ENCODE peak calls at places on chromosome 1, in nine cellular contexts. O is uterus, D is left lung, I is endodermal cell, F is IMR-90, B is transverse colon, G is heart left ventricle, N is stomach, K is neural progenitor cell. T is an unnamed sample. For H3K36me3 and H3K27me3, the result is how much of the 10 kb centered on the place peaks cover.

GRCh38 chr1:188903241-188903640 is 1574.4 kb downstream of the BRINP3 start:
- DNase-seq in K (no peak), F (no peak), O (no peak), D (no peak), N (no peak), G (no peak), I (no peak), B (no peak), T (no peak)

GRCh38 chr1:110682898-110683297 is 8.2 kb upstream of the KCNA3 start:
- DNase-seq in D (no peak), N (no peak), G (no peak), F (no peak), I (no peak), B (no peak), K (no peak), O (no peak), T (no peak)

GRCh38 chr1:43651922-43652321 is 2.0 kb downstream of the KDM4A start:
- DNase-seq in K (no peak), F (no peak), B (peak), G (no peak), N (no peak), O (no peak), D (no peak), I (no peak), T (no peak)

GRCh38 chr1:184881941-184882648 is 92.2 kb downstream of the NIBAN1 start:
- DNase-seq in K (peak), B (no peak), G (no peak), F (no peak), N (no peak), D (no peak), I (no peak), O (no peak), T (peak)

GRCh38 chr1:161038523-161039153 is at the start of gene TSTD1:
- DNase-seq in F (no peak), I (peak), D (peak), G (peak), O (peak), K (peak), B (peak), N (peak), T (peak)

GRCh38 chr1:211813590-211813989 is 17.0 kb downstream of the LPGAT1 start:
- DNase-seq in O (peak), N (peak), F (peak), D (no peak), I (no peak), G (peak), B (peak), K (no peak), T (no peak)

GRCh38 chr1:102118150-102118549 is 121.4 kb upstream of the OLFM3 start:
- DNase-seq in D (no peak), O (no peak), B (no peak), K (peak), F (no peak), I (no peak), N (no peak), G (no peak), T (no peak)

GRCh38 chr1:162629077-162629637 is 3.1 kb upstream of the DDR2 start:
- DNase-seq in N (no peak), K (no peak), F (no peak), G (no peak), D (no peak), O (no peak), I (no peak), B (no peak), T (no peak)

DNA sequence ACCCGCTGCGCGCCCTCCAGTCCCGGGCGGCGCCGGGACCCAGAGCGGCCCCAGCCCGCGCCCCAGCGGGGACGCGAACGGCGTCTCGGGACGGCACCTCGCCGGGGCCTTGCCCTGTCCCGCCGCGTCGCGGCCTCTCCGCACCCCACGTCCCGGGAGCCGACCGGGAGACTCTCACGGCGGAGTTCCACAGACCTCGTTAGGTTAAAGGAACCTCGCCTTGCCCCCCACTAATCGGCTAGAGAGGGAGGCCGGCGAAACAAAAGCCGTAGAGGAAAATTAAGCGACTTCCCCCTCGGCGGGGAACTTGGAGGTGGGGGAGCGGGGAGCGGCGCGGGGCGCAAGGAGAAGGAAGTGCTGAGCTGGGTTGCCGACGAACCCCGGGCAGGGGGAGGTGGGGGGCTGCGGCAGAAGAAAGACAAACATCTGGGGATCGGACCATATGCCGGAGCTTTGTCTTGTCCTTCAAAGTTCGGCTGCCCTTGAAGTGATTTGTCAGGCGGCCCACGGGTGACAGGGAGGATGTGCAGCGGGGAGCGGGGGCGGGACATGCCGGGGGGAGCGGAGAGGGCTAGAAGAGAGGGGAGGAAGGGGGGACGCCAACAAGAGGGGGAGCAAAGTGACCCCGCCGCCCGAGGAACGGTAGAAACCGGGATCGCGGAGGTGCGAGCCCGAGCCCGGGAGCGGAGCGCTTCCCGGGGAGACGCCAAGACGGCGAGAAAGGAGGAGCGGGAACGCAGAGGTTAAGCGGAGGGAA is 120.0 kb upstream of the RRP15 start:
- DNase-seq in G (peak), I (peak), K (peak), D (peak), O (no peak), F (no peak), B (peak), N (no peak), T (peak)
- H3K4me3 ChIP-seq in G (peak), I (peak), K (peak), D (peak), O (no peak), F (peak), B (peak), N (peak), T (peak)

DNA sequence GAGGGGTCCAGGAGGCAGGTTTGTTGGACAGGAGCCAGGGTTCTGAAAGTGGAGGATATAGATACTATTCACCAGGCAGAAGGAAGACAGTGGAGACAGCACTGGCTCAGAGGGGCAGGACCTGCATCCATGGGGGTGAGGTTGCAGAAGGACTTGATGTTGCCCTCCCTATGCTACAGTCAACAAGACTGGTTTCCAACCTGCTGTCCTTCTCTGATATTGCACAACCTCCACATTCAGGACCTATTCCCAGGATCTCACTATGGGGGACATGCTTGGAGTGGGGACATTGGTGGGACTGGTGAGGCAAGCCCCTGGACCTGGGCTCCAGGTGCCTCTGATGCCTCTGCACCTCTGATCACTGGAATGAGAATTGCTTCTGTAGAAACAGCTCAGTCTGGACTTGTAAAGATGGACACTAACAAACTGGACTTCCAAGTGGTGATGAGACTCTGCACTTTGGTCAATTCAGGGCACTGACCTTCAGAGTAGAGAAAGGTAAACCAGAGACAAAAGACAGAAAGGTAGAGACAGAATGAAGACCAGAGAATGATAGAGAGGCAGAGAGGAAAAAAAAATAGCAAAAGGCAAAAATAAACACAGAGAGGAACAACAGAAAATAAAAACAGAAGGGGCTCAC is 1.6 kb downstream of the SMCP start:
- DNase-seq in B (no peak), F (no peak), O (no peak), N (no peak), I (no peak), G (no peak), K (no peak), D (no peak), T (no peak)
- H3K36me3 ChIP-seq in B (under half), F (under half), O (under half), N (under half), I (under half), G (under half), K (under half), D (under half), T (under half)

GRCh38 chr1:1005774-1006304 is 5.9 kb upstream of the HES4 start:
- DNase-seq in K (no peak), D (peak), B (no peak), G (no peak), O (no peak), F (no peak), N (no peak), I (no peak), T (peak)

GRCh38 chr1:1004780-1005697 is 5.1 kb upstream of the HES4 start:
- DNase-seq in F (peak), O (no peak), K (peak), D (peak), B (peak), I (peak), N (peak), G (peak), T (peak)

GRCh38 chr1:1003618-1004419 is 3.9 kb upstream of the HES4 start:
- DNase-seq in N (no peak), K (no peak), G (no peak), O (peak), D (peak), F (no peak), I (peak), B (no peak), T (peak)

GRCh38 chr1:1004420-1004779 is 4.5 kb upstream of the HES4 start:
- DNase-seq in G (no peak), D (peak), N (no peak), K (no peak), I (peak), O (no peak), F (no peak), B (no peak), T (no peak)

DNA sequence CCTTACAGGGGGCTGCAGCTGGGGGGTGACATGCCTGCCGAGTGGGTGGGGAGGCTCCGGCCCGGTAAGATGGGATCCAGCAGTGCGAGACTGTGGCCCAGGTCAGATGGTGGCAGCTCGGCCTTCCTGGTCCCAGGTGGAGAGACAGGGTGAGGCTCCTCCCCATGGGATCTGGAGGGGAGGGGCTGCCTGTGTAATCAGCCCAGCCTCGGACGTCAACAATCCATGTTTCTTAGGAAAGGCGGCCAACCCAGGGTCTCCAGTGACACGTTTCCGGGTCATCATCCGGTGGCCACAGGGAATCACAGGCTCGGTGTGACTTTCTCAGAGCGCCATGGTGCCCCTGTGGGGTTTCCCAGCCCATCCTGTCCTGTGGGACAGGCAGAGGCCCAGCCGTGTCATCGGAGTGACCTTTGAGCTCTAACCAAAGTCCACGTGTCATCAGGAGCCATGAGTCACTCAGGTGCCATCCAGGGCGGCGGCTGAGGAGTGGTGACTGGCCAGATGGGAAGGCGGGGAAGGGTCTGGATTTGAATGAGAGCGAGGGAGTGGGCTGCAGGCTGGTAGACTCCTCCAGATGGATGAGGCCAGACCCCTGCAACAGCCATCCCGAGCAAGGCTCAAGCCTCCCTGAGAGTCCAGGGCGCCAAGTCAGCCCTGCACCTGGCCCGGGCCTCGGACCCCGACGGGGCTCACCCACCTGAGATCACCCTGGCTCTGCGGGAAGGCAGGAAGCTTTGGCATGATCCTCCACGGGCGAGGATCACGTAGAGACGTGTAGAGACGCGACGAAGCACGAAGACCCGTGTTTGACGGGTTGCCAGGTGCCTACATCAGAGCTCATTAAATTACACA is 6.6 kb upstream of the HES4 start:
- DNase-seq in G (peak), B (peak), K (no peak), D (peak), I (peak), O (no peak), N (peak), F (no peak), T (peak)
- H3K27me3 ChIP-seq in G (under half), B (under half), K (under half), D (under half), I (under half), O (under half), N (under half), F (under half), T (under half)

GRCh38 chr1:11858158-11858557 is 587 bp downstream of the NPPB start:
- DNase-seq in D (no peak), O (no peak), F (no peak), G (no peak), B (no peak), I (no peak), N (no peak), K (no peak), T (peak)
- H3K4me3 ChIP-seq in D (no peak), O (no peak), F (no peak), G (peak), B (no peak), I (peak), N (no peak), K (no peak), T (no peak)

GRCh38 chr1:236025836-236026235 is 39.1 kb downstream of the NID1 start:
- DNase-seq in F (no peak), B (no peak), N (no peak), D (no peak), O (no peak), I (no peak), K (no peak), G (no peak), T (no peak)
- H3K36me3 ChIP-seq in F (under half), B (under half), N (half or more), D (under half), O (under half), I (under half), K (under half), G (under half), T (under half)

GRCh38 chr1:234701737-234702341 is 91.9 kb upstream of the IRF2BP2 start:
- DNase-seq in O (no peak), F (no peak), I (no peak), K (no peak), B (no peak), N (no peak), D (no peak), G (no peak), T (no peak)

GRCh38 chr1:234699795-234700665 is 90.1 kb upstream of the IRF2BP2 start:
- DNase-seq in O (no peak), B (no peak), I (no peak), D (no peak), F (peak), G (peak), N (no peak), K (no peak), T (no peak)

GRCh38 chr1:234706199-234706598 is 96.2 kb upstream of the IRF2BP2 start:
- DNase-seq in B (no peak), O (no peak), F (no peak), I (no peak), G (no peak), K (no peak), N (no peak), D (no peak), T (no peak)

GRCh38 chr1:234704106-234704887 is 94.3 kb upstream of the IRF2BP2 start:
- DNase-seq in O (no peak), N (no peak), K (no peak), I (no peak), D (no peak), G (no peak), F (no peak), B (no peak), T (no peak)

DNA sequence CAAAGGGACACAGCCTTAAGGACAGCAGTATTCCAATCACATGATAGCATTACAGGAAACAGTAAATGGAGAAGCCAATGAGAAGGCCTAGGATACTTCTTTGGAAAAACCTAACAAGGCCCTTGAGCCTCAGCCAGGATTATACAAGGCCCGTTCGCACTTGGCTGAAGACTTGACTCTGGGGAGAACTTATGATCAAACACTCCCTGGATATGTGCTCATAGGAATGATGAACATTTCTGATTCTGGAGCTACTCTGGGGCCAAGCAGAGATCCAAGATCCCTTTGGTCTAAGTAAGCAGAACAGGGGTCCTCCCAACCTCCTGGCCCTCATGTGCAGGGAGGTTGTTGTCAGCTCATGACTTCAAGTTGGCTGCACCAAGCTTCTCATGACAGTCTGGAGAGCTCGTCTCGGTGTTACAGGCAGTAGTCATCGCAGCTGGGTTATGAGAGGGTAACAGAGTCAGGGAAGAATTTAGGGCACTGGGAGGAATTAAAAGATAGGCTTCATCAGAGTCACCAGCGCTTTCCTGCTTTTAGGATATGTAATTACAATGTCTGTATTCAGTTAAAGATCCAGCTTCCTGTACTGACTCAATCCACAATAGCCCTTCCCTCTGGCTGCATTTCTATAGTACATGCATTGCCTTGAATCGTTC is 92.5 kb upstream of the IRF2BP2 start:
- DNase-seq in N (no peak), O (peak), F (no peak), I (no peak), K (no peak), B (no peak), D (no peak), G (peak), T (no peak)
- H3K27me3 ChIP-seq in N (under half), O (under half), F (under half), I (under half), K (under half), B (under half), D (under half), G (under half), T (under half)

T was measured in H7.